ENCODE peak calls at places on chromosomes 11 and 22, in eight cellular contexts. One of them, this sample, is unnamed.

GRCh38 chr11:116657842-116658825 is 114.7 kb downstream of the BUD13 start:
- DNase-seq in AG10803: no peak
- DNase-seq in right lobe of liver: no peak
- DNase-seq in heart left ventricle: no peak
- DNase-seq in astrocyte of the spinal cord: no peak
- DNase-seq in colonic mucosa: no peak
- DNase-seq in Peyer's patch: no peak
- DNase-seq in OCI-LY7: no peak
- DNase-seq in this sample: no peak

GRCh38 chr11:109426442-109426841 is 4.5 kb downstream of the C11orf87 start:
- DNase-seq in OCI-LY7: no peak
- DNase-seq in right lobe of liver: no peak
- DNase-seq in Peyer's patch: no peak
- DNase-seq in colonic mucosa: no peak
- DNase-seq in AG10803: no peak
- DNase-seq in heart left ventricle: no peak
- DNase-seq in astrocyte of the spinal cord: no peak
- DNase-seq in this sample: no peak

GRCh38 chr22:48624401-48624800 is 1203.3 kb downstream of the BRD1 start:
- DNase-seq in right lobe of liver: peak
- DNase-seq in astrocyte of the spinal cord: no peak
- DNase-seq in Peyer's patch: no peak
- DNase-seq in heart left ventricle: no peak
- DNase-seq in AG10803: no peak
- DNase-seq in colonic mucosa: no peak
- DNase-seq in OCI-LY7: no peak
- DNase-seq in this sample: no peak

GRCh38 chr11:10540546-10540914 is 457 bp downstream of the RNF141 start:
- DNase-seq in colonic mucosa: peak
- DNase-seq in heart left ventricle: peak
- DNase-seq in right lobe of liver: peak
- DNase-seq in AG10803: peak
- DNase-seq in Peyer's patch: peak
- DNase-seq in OCI-LY7: peak
- DNase-seq in astrocyte of the spinal cord: peak
- DNase-seq in this sample: no peak

GRCh38 chr11:73058989-73059674 is 83.0 kb downstream of the FCHSD2 start:
- DNase-seq in astrocyte of the spinal cord: no peak
- DNase-seq in right lobe of liver: no peak
- DNase-seq in AG10803: no peak
- DNase-seq in heart left ventricle: no peak
- DNase-seq in OCI-LY7: no peak
- DNase-seq in colonic mucosa: no peak
- DNase-seq in Peyer's patch: no peak
- DNase-seq in this sample: no peak

GRCh38 chr11:34490304-34490703 is 23.3 kb downstream of the ELF5 start:
- DNase-seq in right lobe of liver: no peak
- DNase-seq in astrocyte of the spinal cord: no peak
- DNase-seq in heart left ventricle: no peak
- DNase-seq in OCI-LY7: no peak
- DNase-seq in colonic mucosa: no peak
- DNase-seq in AG10803: no peak
- DNase-seq in Peyer's patch: no peak
- DNase-seq in this sample: no peak

GRCh38 chr11:67274768-67275605 is 8.7 kb downstream of the GRK2 start:
- DNase-seq in heart left ventricle: peak
- DNase-seq in AG10803: no peak
- DNase-seq in OCI-LY7: no peak
- DNase-seq in colonic mucosa: no peak
- DNase-seq in right lobe of liver: peak
- DNase-seq in astrocyte of the spinal cord: no peak
- DNase-seq in Peyer's patch: peak
- DNase-seq in this sample: peak

GRCh38 chr11:123235117-123235686 is 40.2 kb upstream of the CLMP start:
- DNase-seq in colonic mucosa: peak
- DNase-seq in heart left ventricle: peak
- DNase-seq in astrocyte of the spinal cord: no peak
- DNase-seq in Peyer's patch: peak
- DNase-seq in right lobe of liver: peak
- DNase-seq in OCI-LY7: peak
- DNase-seq in AG10803: no peak
- DNase-seq in this sample: no peak

GRCh38 chr11:9972917-9973504 is 309.1 kb downstream of the SWAP70 start:
- DNase-seq in heart left ventricle: no peak
- DNase-seq in right lobe of liver: no peak
- DNase-seq in AG10803: peak
- DNase-seq in colonic mucosa: no peak
- DNase-seq in OCI-LY7: peak
- DNase-seq in Peyer's patch: peak
- DNase-seq in astrocyte of the spinal cord: peak
- DNase-seq in this sample: no peak

GRCh38 chr11:69296890-69297224 is 2.9 kb downstream of the MYEOV start:
- DNase-seq in heart left ventricle: peak
- DNase-seq in colonic mucosa: no peak
- DNase-seq in OCI-LY7: no peak
- DNase-seq in astrocyte of the spinal cord: no peak
- DNase-seq in right lobe of liver: no peak
- DNase-seq in Peyer's patch: no peak
- DNase-seq in AG10803: no peak
- DNase-seq in this sample: no peak

GRCh38 chr11:76629133-76629852 is 41.3 kb downstream of the LRRC32 start:
- DNase-seq in colonic mucosa: no peak
- DNase-seq in heart left ventricle: peak
- DNase-seq in OCI-LY7: no peak
- DNase-seq in Peyer's patch: peak
- DNase-seq in astrocyte of the spinal cord: peak
- DNase-seq in right lobe of liver: peak
- DNase-seq in AG10803: peak
- DNase-seq in this sample: peak

GRCh38 chr11:115234794-115235193 is 269.4 kb downstream of the CADM1 start:
- DNase-seq in right lobe of liver: no peak
- DNase-seq in colonic mucosa: no peak
- DNase-seq in astrocyte of the spinal cord: no peak
- DNase-seq in OCI-LY7: no peak
- DNase-seq in Peyer's patch: no peak
- DNase-seq in AG10803: no peak
- DNase-seq in heart left ventricle: no peak
- DNase-seq in this sample: no peak

GRCh38 chr11:61021661-61022212 is 50.3 kb downstream of the CD6 start:
- DNase-seq in astrocyte of the spinal cord: no peak
- DNase-seq in right lobe of liver: peak
- DNase-seq in colonic mucosa: peak
- DNase-seq in heart left ventricle: no peak
- DNase-seq in AG10803: no peak
- DNase-seq in Peyer's patch: peak
- DNase-seq in OCI-LY7: peak
- DNase-seq in this sample: no peak

GRCh38 chr11:46489668-46490560 is 98.3 kb upstream of the CHRM4 start:
- DNase-seq in heart left ventricle: no peak
- DNase-seq in colonic mucosa: peak
- DNase-seq in astrocyte of the spinal cord: peak
- DNase-seq in Peyer's patch: no peak
- DNase-seq in OCI-LY7: peak
- DNase-seq in right lobe of liver: no peak
- DNase-seq in AG10803: peak
- DNase-seq in this sample: no peak

GRCh38 chr22:20622650-20623339 is 115.4 kb downstream of the MED15 start:
- DNase-seq in AG10803: no peak
- DNase-seq in heart left ventricle: no peak
- DNase-seq in Peyer's patch: no peak
- DNase-seq in astrocyte of the spinal cord: no peak
- DNase-seq in OCI-LY7: no peak
- DNase-seq in right lobe of liver: no peak
- DNase-seq in colonic mucosa: no peak
- DNase-seq in this sample: no peak

GRCh38 chr22:37633082-37633692 is 6.3 kb upstream of the SH3BP1 start:
- DNase-seq in Peyer's patch: peak
- DNase-seq in AG10803: no peak
- DNase-seq in astrocyte of the spinal cord: peak
- DNase-seq in OCI-LY7: no peak
- DNase-seq in right lobe of liver: peak
- DNase-seq in colonic mucosa: no peak
- DNase-seq in heart left ventricle: no peak
- DNase-seq in this sample: no peak

GRCh38 chr11:91081440-91082088 is 858.7 kb upstream of the CHORDC1 start:
- DNase-seq in heart left ventricle: peak
- DNase-seq in AG10803: peak
- DNase-seq in colonic mucosa: no peak
- DNase-seq in right lobe of liver: no peak
- DNase-seq in Peyer's patch: no peak
- DNase-seq in OCI-LY7: no peak
- DNase-seq in astrocyte of the spinal cord: peak
- DNase-seq in this sample: no peak

GRCh38 chr11:36509265-36509664 is 807 bp downstream of the TRAF6 start:
- DNase-seq in heart left ventricle: no peak
- DNase-seq in colonic mucosa: peak
- DNase-seq in AG10803: peak
- DNase-seq in OCI-LY7: peak
- DNase-seq in Peyer's patch: no peak
- DNase-seq in right lobe of liver: no peak
- DNase-seq in astrocyte of the spinal cord: peak
- DNase-seq in this sample: no peak

GRCh38 chr22:35634981-35635540 is 13.2 kb upstream of the APOL6 start:
- DNase-seq in OCI-LY7: peak
- DNase-seq in colonic mucosa: no peak
- DNase-seq in astrocyte of the spinal cord: no peak
- DNase-seq in Peyer's patch: no peak
- DNase-seq in AG10803: no peak
- DNase-seq in right lobe of liver: no peak
- DNase-seq in heart left ventricle: no peak
- DNase-seq in this sample: peak

GRCh38 chr22:49976439-49977175 is 16.0 kb downstream of the PIM3 start:
- DNase-seq in right lobe of liver: no peak
- DNase-seq in colonic mucosa: no peak
- DNase-seq in heart left ventricle: no peak
- DNase-seq in astrocyte of the spinal cord: no peak
- DNase-seq in OCI-LY7: peak
- DNase-seq in AG10803: no peak
- DNase-seq in Peyer's patch: peak
- DNase-seq in this sample: peak

GRCh38 chr11:112477152-112477928 is 216.7 kb upstream of the PLET1 start:
- DNase-seq in OCI-LY7: no peak
- DNase-seq in colonic mucosa: no peak
- DNase-seq in AG10803: no peak
- DNase-seq in astrocyte of the spinal cord: no peak
- DNase-seq in Peyer's patch: no peak
- DNase-seq in right lobe of liver: no peak
- DNase-seq in heart left ventricle: no peak
- DNase-seq in this sample: no peak

DNA sequence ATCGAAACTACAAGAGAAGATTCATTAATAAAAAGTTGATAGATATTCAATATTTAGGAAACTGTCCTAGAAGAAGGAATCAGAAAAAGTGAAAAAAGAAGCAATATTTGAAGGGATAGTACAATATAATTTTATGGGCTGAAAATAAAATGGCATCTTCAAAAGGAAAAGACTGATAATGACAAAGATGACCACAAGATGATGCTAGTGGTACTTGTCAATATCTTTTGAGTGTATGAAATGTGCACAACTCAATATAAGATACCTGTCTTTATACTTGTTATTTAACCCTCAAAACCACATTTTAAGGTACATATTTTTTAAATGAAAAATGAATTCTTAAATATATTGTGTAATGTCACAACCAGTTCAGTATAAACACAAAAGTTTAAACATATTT is 1059.6 kb upstream of the RAG2 start:
- DNase-seq in heart left ventricle: no peak
- DNase-seq in AG10803: no peak
- DNase-seq in right lobe of liver: no peak
- DNase-seq in colonic mucosa: no peak
- DNase-seq in OCI-LY7: no peak
- DNase-seq in Peyer's patch: no peak
- DNase-seq in astrocyte of the spinal cord: peak
- DNase-seq in this sample: no peak
- TF ChIP-seq CTCF in heart left ventricle: peak
- TF ChIP-seq CTCF in AG10803: peak
- TF ChIP-seq CTCF in right lobe of liver: no peak
- TF ChIP-seq CTCF in colonic mucosa: no peak
- TF ChIP-seq CTCF in OCI-LY7: peak
- TF ChIP-seq CTCF in Peyer's patch: peak
- TF ChIP-seq CTCF in astrocyte of the spinal cord: peak
- TF ChIP-seq CTCF in this sample: no peak

GRCh38 chr11:131889760-131890620 is 519.6 kb downstream of the NTM start:
- DNase-seq in heart left ventricle: no peak
- DNase-seq in Peyer's patch: no peak
- DNase-seq in right lobe of liver: no peak
- DNase-seq in colonic mucosa: no peak
- DNase-seq in astrocyte of the spinal cord: peak
- DNase-seq in OCI-LY7: no peak
- DNase-seq in AG10803: peak
- DNase-seq in this sample: no peak
- TF ChIP-seq CTCF in heart left ventricle: no peak
- TF ChIP-seq CTCF in Peyer's patch: no peak
- TF ChIP-seq CTCF in right lobe of liver: no peak
- TF ChIP-seq CTCF in colonic mucosa: no peak
- TF ChIP-seq CTCF in astrocyte of the spinal cord: peak
- TF ChIP-seq CTCF in OCI-LY7: no peak
- TF ChIP-seq CTCF in AG10803: peak
- TF ChIP-seq CTCF in this sample: no peak

GRCh38 chr22:28442264-28442950 is 237.2 kb downstream of the TTC28 start:
- DNase-seq in right lobe of liver: peak
- DNase-seq in astrocyte of the spinal cord: peak
- DNase-seq in AG10803: peak
- DNase-seq in Peyer's patch: peak
- DNase-seq in heart left ventricle: peak
- DNase-seq in OCI-LY7: peak
- DNase-seq in colonic mucosa: peak
- DNase-seq in this sample: peak
- TF ChIP-seq CTCF in right lobe of liver: peak
- TF ChIP-seq CTCF in astrocyte of the spinal cord: peak
- TF ChIP-seq CTCF in AG10803: peak
- TF ChIP-seq CTCF in Peyer's patch: peak
- TF ChIP-seq CTCF in heart left ventricle: peak
- TF ChIP-seq CTCF in OCI-LY7: peak
- TF ChIP-seq CTCF in colonic mucosa: peak
- TF ChIP-seq CTCF in this sample: peak

GRCh38 chr11:74694136-74694535 is 37.1 kb downstream of the CHRDL2 start:
- DNase-seq in Peyer's patch: no peak
- DNase-seq in AG10803: peak
- DNase-seq in heart left ventricle: no peak
- DNase-seq in right lobe of liver: no peak
- DNase-seq in OCI-LY7: no peak
- DNase-seq in astrocyte of the spinal cord: no peak
- DNase-seq in colonic mucosa: no peak
- DNase-seq in this sample: no peak

GRCh38 chr11:74696932-74697687 is 34.1 kb downstream of the CHRDL2 start:
- DNase-seq in AG10803: peak
- DNase-seq in right lobe of liver: peak
- DNase-seq in Peyer's patch: peak
- DNase-seq in OCI-LY7: no peak
- DNase-seq in colonic mucosa: peak
- DNase-seq in astrocyte of the spinal cord: peak
- DNase-seq in heart left ventricle: peak
- DNase-seq in this sample: no peak

GRCh38 chr11:74696488-74696887 is 34.7 kb downstream of the CHRDL2 start:
- DNase-seq in AG10803: no peak
- DNase-seq in colonic mucosa: no peak
- DNase-seq in OCI-LY7: no peak
- DNase-seq in astrocyte of the spinal cord: no peak
- DNase-seq in right lobe of liver: no peak
- DNase-seq in heart left ventricle: no peak
- DNase-seq in Peyer's patch: no peak
- DNase-seq in this sample: no peak

GRCh38 chr11:74694536-74694935 is 36.7 kb downstream of the CHRDL2 start:
- DNase-seq in AG10803: no peak
- DNase-seq in Peyer's patch: no peak
- DNase-seq in astrocyte of the spinal cord: no peak
- DNase-seq in colonic mucosa: no peak
- DNase-seq in heart left ventricle: no peak
- DNase-seq in right lobe of liver: no peak
- DNase-seq in OCI-LY7: no peak
- DNase-seq in this sample: no peak

GRCh38 chr11:74695705-74696280 is 35.4 kb downstream of the CHRDL2 start:
- DNase-seq in AG10803: peak
- DNase-seq in colonic mucosa: no peak
- DNase-seq in Peyer's patch: no peak
- DNase-seq in right lobe of liver: no peak
- DNase-seq in heart left ventricle: no peak
- DNase-seq in astrocyte of the spinal cord: no peak
- DNase-seq in OCI-LY7: no peak
- DNase-seq in this sample: no peak
- TF ChIP-seq CTCF in AG10803: no peak
- TF ChIP-seq CTCF in colonic mucosa: no peak
- TF ChIP-seq CTCF in Peyer's patch: no peak
- TF ChIP-seq CTCF in right lobe of liver: no peak
- TF ChIP-seq CTCF in heart left ventricle: no peak
- TF ChIP-seq CTCF in astrocyte of the spinal cord: no peak
- TF ChIP-seq CTCF in OCI-LY7: no peak
- TF ChIP-seq CTCF in this sample: no peak

This sample was measured in CD14-positive monocyte.